ENCODE peak calls at places on chromosomes 4 and X, in ten cellular contexts. G is OCI-LY7, D is tibial nerve, I is stomach, M is cardiac muscle cell, U is SK-N-SH, C is right atrium auricular region, S is endothelial cell of umbilical vein, H is fibroblast of lung, J is Caco-2. N is an unnamed sample.

GRCh38 chr4:40804598-40804997 is 54.8 kb downstream of the NSUN7 start:
- DNase-seq in H (no peak), G (no peak), I (no peak), S (no peak), J (no peak), D (no peak), U (no peak), C (no peak), M (no peak), N (no peak)

GRCh38 chr4:17058506-17058905 is 160.1 kb upstream of the LDB2 start:
- DNase-seq in S (no peak), U (no peak), M (peak; percentile 57), I (no peak), C (no peak), D (no peak), G (no peak), J (no peak), H (peak; percentile 44), N (no peak)

GRCh38 chr4:10033191-10033881 is 12.0 kb upstream of the SLC2A9 start:
- DNase-seq in J (peak; percentile 17), S (peak; percentile 28), H (peak; percentile 85), C (no peak), G (no peak), U (no peak), D (no peak), I (no peak), M (peak; percentile 74), N (no peak)

GRCh38 chrX:41923925-41924693 is 755 bp upstream of the CASK start:
- DNase-seq in D (no peak), G (peak; percentile 61), U (peak; percentile 25), C (no peak), M (peak; percentile 61), S (peak; percentile 46), J (peak; percentile 53), I (peak; percentile 49), H (peak; percentile 41), N (peak; percentile 70)

GRCh38 chr4:47642985-47643745 is 158.1 kb downstream of the ATP10D start:
- DNase-seq in G (no peak), M (peak; percentile 30), H (peak; percentile 92), C (no peak), D (no peak), I (no peak), S (no peak), U (no peak), J (no peak), N (no peak)

GRCh38 chr4:67344594-67345380 is 200.5 kb downstream of the CENPC start:
- DNase-seq in G (no peak), C (no peak), J (no peak), H (no peak), M (no peak), U (no peak), D (no peak), I (no peak), S (no peak), N (no peak)

GRCh38 chrX:150694738-150695410 is 1.7 kb downstream of the MTMR1 start:
- DNase-seq in U (no peak), G (peak; percentile 53), H (no peak), I (no peak), M (no peak), D (no peak), S (no peak), J (no peak), C (no peak), N (no peak)

GRCh38 chr4:3677671-3678070 is 88.5 kb upstream of the ADRA2C start:
- DNase-seq in D (no peak), U (no peak), C (no peak), G (peak; percentile 83), S (no peak), H (no peak), M (no peak), J (no peak), I (no peak), N (no peak)

GRCh38 chr4:681736-682451 is 7.1 kb downstream of the SLC49A3 start:
- DNase-seq in D (no peak), S (no peak), I (peak; percentile 86), U (peak; percentile 88), J (peak; percentile 84), M (no peak), H (no peak), C (no peak), G (no peak), N (no peak)

GRCh38 chr4:61201562-61202099 is 1.5 kb downstream of the ADGRL3 start:
- DNase-seq in H (peak; percentile 7), S (no peak), C (no peak), G (no peak), U (peak; percentile 50), M (peak; percentile 23), D (no peak), I (no peak), J (no peak), N (no peak)

GRCh38 chr4:173252024-173252935 is 81.9 kb downstream of the HMGB2 start:
- DNase-seq in I (peak; percentile 84), M (peak; percentile 97), J (peak; percentile 46), H (peak; percentile 100), S (peak; percentile 99), U (no peak), G (peak; percentile 63), C (peak; percentile 70), D (peak; percentile 55), N (no peak)

GRCh38 chr4:60944070-60944469 is 256.1 kb upstream of the ADGRL3 start:
- DNase-seq in H (no peak), C (no peak), D (no peak), I (no peak), G (no peak), M (no peak), U (no peak), S (no peak), J (no peak), N (no peak)

GRCh38 chr4:38620025-38620424 is 44.0 kb upstream of the KLF3 start:
- DNase-seq in C (no peak), U (no peak), M (no peak), S (no peak), H (no peak), D (no peak), J (no peak), G (no peak), I (no peak), N (no peak)

GRCh38 chr4:6116696-6117285 is 83.6 kb downstream of the JAKMIP1 start:
- DNase-seq in C (no peak), I (peak; percentile 71), S (no peak), U (no peak), H (no peak), J (no peak), D (no peak), G (no peak), M (no peak), N (no peak)

GRCh38 chr4:182206916-182207315 is 36.3 kb upstream of the TENM3 start:
- DNase-seq in H (peak; percentile 22), G (no peak), U (no peak), D (no peak), C (no peak), J (no peak), S (no peak), M (peak; percentile 21), I (no peak), N (no peak)

GRCh38 chrX:105653891-105654290 is 168.4 kb upstream of the NRK start:
- DNase-seq in H (peak; percentile 42), U (no peak), M (peak; percentile 16), J (no peak), C (no peak), D (no peak), S (no peak), I (no peak), G (no peak), N (no peak)

GRCh38 chr4:76879731-76880364 is 18.1 kb downstream of the SOWAHB start:
- DNase-seq in G (no peak), M (peak; percentile 22), I (no peak), C (no peak), H (peak; percentile 46), S (no peak), J (no peak), U (no peak), D (no peak), N (no peak)

GRCh38 chr4:112374850-112375249 is 77.7 kb downstream of the ALPK1 start:
- DNase-seq in S (no peak), J (no peak), I (no peak), G (no peak), M (no peak), H (no peak), C (no peak), D (no peak), U (no peak), N (no peak)
- H3K4me3 ChIP-seq in S (no peak overlapping the region), J (no peak overlapping the region), I (no peak overlapping the region), G (no peak overlapping the region), M (no peak overlapping the region), H (no peak overlapping the region), C (no peak overlapping the region), D (no peak overlapping the region), U (no peak overlapping the region), N (no peak overlapping the region)

GRCh38 chr4:138226351-138226750 is 15.8 kb downstream of the SLC7A11 start:
- DNase-seq in D (no peak), I (no peak), U (no peak), C (no peak), G (no peak), M (no peak), J (no peak), H (no peak), S (peak; percentile 40), N (no peak)

GRCh38 chr4:138223191-138223910 is 18.8 kb downstream of the SLC7A11 start:
- DNase-seq in I (no peak), J (no peak), D (no peak), M (no peak), S (peak; percentile 37), H (no peak), G (peak; percentile 71), C (no peak), U (no peak), N (no peak)

GRCh38 chr4:138224614-138225013 is 17.5 kb downstream of the SLC7A11 start:
- DNase-seq in M (no peak), U (no peak), I (no peak), C (no peak), S (no peak), G (no peak), D (no peak), J (no peak), H (no peak), N (no peak)

GRCh38 chr4:138222041-138222440 is 20.1 kb downstream of the SLC7A11 start:
- DNase-seq in G (no peak), J (no peak), H (peak; percentile 80), D (no peak), M (peak; percentile 82), I (no peak), U (no peak), S (peak; percentile 79), C (no peak), N (no peak)

GRCh38 chr4:138225477-138225876 is 16.7 kb downstream of the SLC7A11 start:
- DNase-seq in U (no peak), H (peak; percentile 28), C (no peak), D (no peak), J (no peak), S (peak; percentile 66), M (no peak), I (no peak), G (no peak), N (no peak)
- H3K36me3 ChIP-seq in U (peaks cover 11% of the 10 kb centered on the region), H (no peaks in the 10 kb centered on the region), C (no peaks in the 10 kb centered on the region), D (no peaks in the 10 kb centered on the region), J (no peaks in the 10 kb centered on the region), S (peaks cover 27% of the 10 kb centered on the region), M (no peaks in the 10 kb centered on the region), I (no peaks in the 10 kb centered on the region), G (peaks cover 52% of the 10 kb centered on the region), N (no peaks in the 10 kb centered on the region)

GRCh38 chr4:107997794-107998193 is 8.1 kb downstream of the HADH start:
- DNase-seq in H (no peak), C (no peak), D (no peak), J (no peak), M (no peak), G (no peak), U (no peak), I (no peak), S (no peak), N (no peak)
- H3K4me1 ChIP-seq in H (peaks cover 3% of the 10 kb centered on the region), C (no peaks in the 10 kb centered on the region), D (peaks cover 4% of the 10 kb centered on the region), J (no peaks in the 10 kb centered on the region), M (peaks cover 30% of the 10 kb centered on the region), G (peaks cover 31% of the 10 kb centered on the region), U (no peaks in the 10 kb centered on the region), I (peaks cover 10% of the 10 kb centered on the region), S (no peaks in the 10 kb centered on the region), N (no peaks in the 10 kb centered on the region)

GRCh38 chr4:20074450-20074849 is 177.3 kb upstream of the SLIT2 start:
- DNase-seq in U (no peak), H (peak; percentile 50), C (no peak), G (no peak), D (no peak), J (no peak), S (peak; percentile 33), M (peak; percentile 41), I (no peak), N (no peak)
- H3K4me3 ChIP-seq in U (no peak overlapping the region), H (no peak overlapping the region), C (no peak overlapping the region), G (no peak overlapping the region), D (no peak overlapping the region), J (no peak overlapping the region), S (no peak overlapping the region), M (no peak overlapping the region), I (no peak overlapping the region), N (no peak overlapping the region)

N was measured in CD4-positive, CD25-positive, alpha-beta regulatory T cell.